ENCODE peak calls at places on chromosomes 6 and 20, in nine cellular contexts. D is brain microvascular endothelial cell; A is CD8-positive, alpha-beta T cell; M is fibroblast of pulmonary artery; R is mammary epithelial cell; V is endothelial cell of umbilical vein; B is PC-9; P is osteoblast; Q is heart right ventricle. W is an unnamed sample.

GRCh38 chr6:105713474-105714118 is 310.7 kb upstream of the PREP start:
- DNase-seq in D (no peak), A (no peak), M (no peak), R (no peak), V (no peak), B (no peak), P (no peak), Q (no peak), W (no peak)

GRCh38 chr20:6828794-6829423 is 61.4 kb downstream of the BMP2 start:
- DNase-seq in D (peak; percentile 68), A (peak; percentile 12), M (peak; percentile 75), R (peak; percentile 68), V (peak; percentile 85), B (no peak), P (peak; percentile 68), Q (peak; percentile 65), W (peak; percentile 83)

GRCh38 chr6:75531174-75531573 is 37.6 kb upstream of the FILIP1 start:
- DNase-seq in D (no peak), A (no peak), M (no peak), R (no peak), V (peak; percentile 28), B (no peak), P (no peak), Q (no peak), W (no peak)

GRCh38 chr20:41524980-41525613 is 93.1 kb downstream of the CHD6 start:
- DNase-seq in D (peak; percentile 27), A (no peak), M (peak; percentile 56), R (peak; percentile 68), V (peak; percentile 46), B (no peak), P (peak; percentile 48), Q (peak; percentile 86), W (peak; percentile 77)

GRCh38 chr6:13776602-13777001 is 37.8 kb downstream of the MCUR1 start:
- DNase-seq in D (no peak), A (no peak), M (no peak), R (no peak), V (no peak), B (no peak), P (peak; percentile 92), Q (no peak), W (no peak)

GRCh38 chr6:112189494-112189893 is 64.9 kb downstream of the LAMA4 start:
- DNase-seq in D (no peak), A (no peak), M (no peak), R (no peak), V (no peak), B (peak; percentile 16), P (no peak), Q (no peak), W (no peak)

GRCh38 chr20:47713941-47714450 is 71.3 kb downstream of the SULF2 start:
- DNase-seq in D (no peak), A (no peak), M (peak; percentile 10), R (no peak), V (no peak), B (no peak), P (no peak), Q (peak; percentile 32), W (no peak)

GRCh38 chr6:141719476-141719875 is 413.2 kb upstream of the GJE1 start:
- DNase-seq in D (no peak), A (no peak), M (no peak), R (no peak), V (no peak), B (no peak), P (no peak), Q (no peak), W (peak; percentile 61)

GRCh38 chr6:158697798-158698197 is 47.9 kb downstream of the SYTL3 start:
- DNase-seq in D (no peak), A (no peak), M (no peak), R (no peak), V (no peak), B (no peak), P (peak; percentile 73), Q (no peak), W (no peak)

GRCh38 chr6:106913676-106914280 is 60.8 kb downstream of the CD24 start:
- DNase-seq in D (no peak), A (no peak), M (no peak), R (peak; percentile 89), V (no peak), B (peak; percentile 98), P (no peak), Q (no peak), W (peak; percentile 97)

GRCh38 chr6:21507811-21508210 is 85.7 kb upstream of the SOX4 start:
- DNase-seq in D (no peak), A (no peak), M (peak; percentile 27), R (peak; percentile 94), V (peak; percentile 5), B (no peak), P (no peak), Q (no peak), W (peak; percentile 87)

GRCh38 chr20:36676701-36677421 is 30.9 kb upstream of the SLA2 start:
- DNase-seq in D (no peak), A (no peak), M (no peak), R (no peak), V (no peak), B (no peak), P (no peak), Q (no peak), W (no peak)

GRCh38 chr6:50974319-50974718 is 155.6 kb downstream of the TFAP2B start:
- DNase-seq in D (no peak), A (no peak), M (no peak), R (no peak), V (no peak), B (no peak), P (no peak), Q (no peak), W (no peak)

GRCh38 chr6:53335224-53335994 is 13.3 kb downstream of the ELOVL5 start:
- DNase-seq in D (no peak), A (peak; percentile 76), M (no peak), R (peak; percentile 14), V (no peak), B (no peak), P (no peak), Q (peak; percentile 30), W (peak; percentile 26)

GRCh38 chr6:18210707-18211106 is 53.6 kb downstream of the DEK start:
- DNase-seq in D (no peak), A (no peak), M (no peak), R (no peak), V (no peak), B (no peak), P (no peak), Q (no peak), W (no peak)

GRCh38 chr6:140276719-140277118 is 902.3 kb upstream of the CITED2 start:
- DNase-seq in D (no peak), A (no peak), M (no peak), R (no peak), V (no peak), B (no peak), P (no peak), Q (no peak), W (peak; percentile 55)

GRCh38 chr6:66418906-66419305 is 711.9 kb upstream of the EYS start:
- DNase-seq in D (no peak), A (no peak), M (no peak), R (no peak), V (no peak), B (no peak), P (no peak), Q (no peak), W (no peak)

GRCh38 chr6:66423047-66423446 is 716.0 kb upstream of the EYS start:
- DNase-seq in D (no peak), A (no peak), M (no peak), R (no peak), V (no peak), B (no peak), P (no peak), Q (no peak), W (no peak)

GRCh38 chr6:66421570-66421969 is 714.5 kb upstream of the EYS start:
- DNase-seq in D (no peak), A (no peak), M (peak; percentile 1), R (no peak), V (no peak), B (no peak), P (no peak), Q (no peak), W (no peak)
- TF ChIP-seq CTCF in D (peak; percentile 66), A (no peak), M (peak; percentile 12), R (no peak), V (no peak), B (peak; percentile 24), P (no peak), Q (no peak), W (no peak)

GRCh38 chr6:15265787-15266186 is 19.9 kb downstream of the JARID2 start:
- DNase-seq in D (no peak), A (no peak), M (no peak), R (no peak), V (peak; percentile 29), B (no peak), P (peak; percentile 84), Q (no peak), W (no peak)
- H3K4me3 ChIP-seq in D (no peak overlapping the region), A (no peak overlapping the region), M (no peak overlapping the region), R (no peak overlapping the region), V (peak overlapping the region; percentile 10), B (no peak overlapping the region), P (peak overlapping the region; percentile 41), Q (no peak overlapping the region), W (no peak overlapping the region)

GRCh38 chr20:1466211-1467081 is at the start of gene NSFL1C:
- DNase-seq in D (peak; percentile 88), A (peak; percentile 96), M (peak; percentile 95), R (peak; percentile 93), V (peak; percentile 94), B (peak; percentile 79), P (peak; percentile 99), Q (peak; percentile 94), W (peak; percentile 98)

GRCh38 chr20:1469306-1469905 is 2.8 kb upstream of the NSFL1C start:
- DNase-seq in D (no peak), A (no peak), M (no peak), R (no peak), V (no peak), B (no peak), P (no peak), Q (no peak), W (no peak)

GRCh38 chr20:1467355-1468116 is 887 bp upstream of the NSFL1C start:
- DNase-seq in D (no peak), A (no peak), M (no peak), R (no peak), V (no peak), B (no peak), P (no peak), Q (peak; percentile 21), W (no peak)

GRCh38 chr20:1467082-1467354 is 369 bp upstream of the NSFL1C start:
- DNase-seq in D (no peak), A (no peak), M (no peak), R (no peak), V (no peak), B (no peak), P (no peak), Q (no peak), W (no peak)

GRCh38 chr20:1468117-1468624 is 1.5 kb upstream of the NSFL1C start:
- DNase-seq in D (no peak), A (no peak), M (no peak), R (no peak), V (no peak), B (no peak), P (no peak), Q (no peak), W (no peak)
- TF ChIP-seq CTCF in D (no peak), A (no peak), M (no peak), R (no peak), V (no peak), B (no peak), P (no peak), Q (no peak), W (no peak)

DNA sequence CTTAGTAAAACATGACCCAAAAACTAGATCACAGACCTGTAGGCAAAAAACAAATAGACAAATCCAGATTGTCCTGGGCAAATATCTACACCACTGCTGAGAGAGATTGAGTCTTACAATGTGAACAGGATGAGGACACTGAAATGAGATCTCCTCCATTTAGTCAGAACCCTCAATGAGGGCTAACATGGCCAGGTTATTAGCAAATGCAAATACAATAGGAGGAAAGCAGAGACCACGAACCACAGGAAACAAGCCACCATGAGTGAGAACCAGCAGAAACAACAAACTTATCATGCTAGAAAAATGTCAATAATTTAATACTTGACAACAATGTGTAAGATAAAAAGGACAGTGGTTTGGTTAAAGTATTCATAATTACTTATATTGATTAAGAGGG is 162.8 kb downstream of the SYNE1 start:
- DNase-seq in D (peak; percentile 12), A (no peak), M (no peak), R (peak; percentile 9), V (peak; percentile 13), B (no peak), P (no peak), Q (no peak), W (no peak)
- H3K4me3 ChIP-seq in D (no peak overlapping the region), A (no peak overlapping the region), M (no peak overlapping the region), R (no peak overlapping the region), V (no peak overlapping the region), B (no peak overlapping the region), P (no peak overlapping the region), Q (no peak overlapping the region), W (no peak overlapping the region)

W was measured in epithelial cell of esophagus.